ENCODE peak calls at places on chromosomes 6 and 20, in four cellular contexts. One of them, this sample, is unnamed.

GRCh38 chr6:73074175-73074574 is 151.1 kb downstream of the KHDC1L start:
- DNase-seq in uterus: no peak
- DNase-seq in non-pigmented ciliary epithelial cell: no peak
- DNase-seq in choroid plexus epithelial cell: no peak
- DNase-seq in this sample: no peak

GRCh38 chr6:45617441-45617840 is 239.7 kb upstream of the SUPT3H start:
- DNase-seq in uterus: no peak
- DNase-seq in non-pigmented ciliary epithelial cell: no peak
- DNase-seq in choroid plexus epithelial cell: peak; percentile 44
- DNase-seq in this sample: peak; percentile 66

GRCh38 chr6:3438190-3439167 is 18.4 kb downstream of the SLC22A23 start:
- DNase-seq in uterus: no peak
- DNase-seq in non-pigmented ciliary epithelial cell: peak; percentile 48
- DNase-seq in choroid plexus epithelial cell: peak; percentile 95
- DNase-seq in this sample: peak; percentile 77

GRCh38 chr20:59163641-59164530 is at the start of gene ZNF831:
- DNase-seq in uterus: no peak
- DNase-seq in non-pigmented ciliary epithelial cell: no peak
- DNase-seq in choroid plexus epithelial cell: no peak
- DNase-seq in this sample: no peak

GRCh38 chr6:115882174-115882573 is 178.5 kb downstream of the FRK start:
- DNase-seq in uterus: no peak
- DNase-seq in non-pigmented ciliary epithelial cell: no peak
- DNase-seq in choroid plexus epithelial cell: no peak
- DNase-seq in this sample: no peak

GRCh38 chr20:1309439-1309847 is 19.5 kb downstream of the SDCBP2 start:
- DNase-seq in uterus: no peak
- DNase-seq in non-pigmented ciliary epithelial cell: no peak
- DNase-seq in choroid plexus epithelial cell: no peak
- DNase-seq in this sample: no peak

GRCh38 chr20:2131366-2131765 is 29.7 kb downstream of the STK35 start:
- DNase-seq in uterus: no peak
- DNase-seq in non-pigmented ciliary epithelial cell: no peak
- DNase-seq in choroid plexus epithelial cell: peak; percentile 67
- DNase-seq in this sample: peak; percentile 58

GRCh38 chr20:609371-609964 is 641 bp downstream of the TCF15 start:
- DNase-seq in uterus: no peak
- DNase-seq in non-pigmented ciliary epithelial cell: no peak
- DNase-seq in choroid plexus epithelial cell: no peak
- DNase-seq in this sample: no peak

GRCh38 chr20:4999788-5000187 is 1.5 kb downstream of the SLC23A2 start:
- DNase-seq in uterus: no peak
- DNase-seq in non-pigmented ciliary epithelial cell: no peak
- DNase-seq in choroid plexus epithelial cell: no peak
- DNase-seq in this sample: no peak

GRCh38 chr20:33002087-33002808 is 2.0 kb downstream of the SUN5 start:
- DNase-seq in uterus: no peak
- DNase-seq in non-pigmented ciliary epithelial cell: no peak
- DNase-seq in choroid plexus epithelial cell: no peak
- DNase-seq in this sample: no peak

GRCh38 chr6:156430361-156430760 is 346.8 kb upstream of the ARID1B start:
- DNase-seq in uterus: no peak
- DNase-seq in non-pigmented ciliary epithelial cell: no peak
- DNase-seq in choroid plexus epithelial cell: no peak
- DNase-seq in this sample: no peak

GRCh38 chr6:44054635-44055559 is 72.4 kb downstream of the MRPL14 start:
- DNase-seq in uterus: no peak
- DNase-seq in non-pigmented ciliary epithelial cell: no peak
- DNase-seq in choroid plexus epithelial cell: no peak
- DNase-seq in this sample: peak; percentile 86

GRCh38 chr6:96015321-96015790 is 418 bp upstream of the FUT9 start:
- DNase-seq in uterus: no peak
- DNase-seq in non-pigmented ciliary epithelial cell: no peak
- DNase-seq in choroid plexus epithelial cell: no peak
- DNase-seq in this sample: no peak

GRCh38 chr6:122803056-122803695 is 14.1 kb downstream of the SMPDL3A start:
- DNase-seq in uterus: peak; percentile 46
- DNase-seq in non-pigmented ciliary epithelial cell: no peak
- DNase-seq in choroid plexus epithelial cell: peak; percentile 85
- DNase-seq in this sample: no peak

GRCh38 chr6:159701413-159701999 is 8.5 kb upstream of the SOD2 start:
- DNase-seq in uterus: peak; percentile 55
- DNase-seq in non-pigmented ciliary epithelial cell: no peak
- DNase-seq in choroid plexus epithelial cell: peak; percentile 85
- DNase-seq in this sample: peak; percentile 92

GRCh38 chr20:38363004-38363747 is 16.9 kb downstream of the LBP start:
- DNase-seq in uterus: no peak
- DNase-seq in non-pigmented ciliary epithelial cell: no peak
- DNase-seq in choroid plexus epithelial cell: no peak
- DNase-seq in this sample: no peak

GRCh38 chr6:52328303-52328662 is 33.7 kb upstream of the PAQR8 start:
- DNase-seq in uterus: no peak
- DNase-seq in non-pigmented ciliary epithelial cell: no peak
- DNase-seq in choroid plexus epithelial cell: no peak
- DNase-seq in this sample: no peak

This sample was measured in MCF 10A.